ENCODE peak calls at places on chromosomes 13 and 19, in eight cellular contexts. T, A, M, C, L, V, I and U are unnamed samples.

GRCh38 chr13:49314344-49314882 is 66.7 kb downstream of the CDADC1 start:
- DNase-seq in T (no peak), A (no peak), M (no peak), C (no peak), L (no peak), V (no peak), I (no peak), U (no peak)

GRCh38 chr13:50387124-50387581 is 371.9 kb downstream of the KCNRG start:
- DNase-seq in T (no peak), A (no peak), M (peak; percentile 49), C (peak; percentile 40), L (no peak), V (no peak), I (peak; percentile 52), U (peak; percentile 47)

GRCh38 chr13:27476943-27477681 is 26.7 kb upstream of the MTIF3 start:
- DNase-seq in T (no peak), A (no peak), M (peak; percentile 50), C (peak; percentile 76), L (no peak), V (peak; percentile 26), I (no peak), U (peak; percentile 71)

GRCh38 chr19:19405919-19406877 is 723 bp downstream of the GATAD2A start:
- DNase-seq in T (peak; percentile 51), A (peak; percentile 86), M (peak; percentile 56), C (peak; percentile 49), L (peak; percentile 58), V (no peak), I (peak; percentile 61), U (peak; percentile 54)

GRCh38 chr19:30049226-30049625 is 107.2 kb downstream of the URI1 start:
- DNase-seq in T (no peak), A (no peak), M (no peak), C (no peak), L (no peak), V (no peak), I (no peak), U (no peak)

GRCh38 chr13:111328803-111329410 is 8.5 kb downstream of the TEX29 start:
- DNase-seq in T (no peak), A (no peak), M (no peak), C (no peak), L (no peak), V (no peak), I (no peak), U (no peak)

GRCh38 chr19:6087074-6087506 is 23.2 kb downstream of the RFX2 start:
- DNase-seq in T (no peak), A (no peak), M (peak; percentile 60), C (no peak), L (no peak), V (no peak), I (no peak), U (no peak)

GRCh38 chr19:53989600-53990533 is 1.6 kb upstream of the CACNG6 start:
- DNase-seq in T (no peak), A (no peak), M (no peak), C (no peak), L (no peak), V (no peak), I (no peak), U (no peak)

GRCh38 chr13:75091707-75092106 is 390.3 kb downstream of the TBC1D4 start:
- DNase-seq in T (no peak), A (no peak), M (no peak), C (no peak), L (no peak), V (no peak), I (no peak), U (no peak)

GRCh38 chr13:48746816-48747215 is 93.1 kb downstream of the CYSLTR2 start:
- DNase-seq in T (no peak), A (no peak), M (no peak), C (no peak), L (no peak), V (no peak), I (no peak), U (no peak)

GRCh38 chr19:17765069-17765618 is 13.9 kb downstream of the FCHO1 start:
- DNase-seq in T (peak; percentile 39), A (peak; percentile 85), M (peak; percentile 44), C (peak; percentile 66), L (no peak), V (no peak), I (peak; percentile 47), U (no peak)

GRCh38 chr13:90690458-90691063 is 656.9 kb upstream of the MIR17HG start:
- DNase-seq in T (no peak), A (no peak), M (no peak), C (no peak), L (no peak), V (no peak), I (no peak), U (no peak)

GRCh38 chr19:46065486-46065885 is 24.7 kb upstream of the IGFL4 start:
- DNase-seq in T (peak; percentile 33), A (no peak), M (no peak), C (no peak), L (no peak), V (no peak), I (no peak), U (no peak)

GRCh38 chr19:31408460-31409124 is 59.4 kb upstream of the TSHZ3 start:
- DNase-seq in T (no peak), A (no peak), M (no peak), C (no peak), L (peak; percentile 68), V (no peak), I (no peak), U (no peak)

GRCh38 chr19:827710-828321 is at the start of gene AZU1:
- DNase-seq in T (no peak), A (peak; percentile 78), M (no peak), C (peak; percentile 62), L (no peak), V (no peak), I (no peak), U (no peak)

GRCh38 chr13:25059166-25059565 is 36.8 kb upstream of the PABPC3 start:
- DNase-seq in T (no peak), A (no peak), M (no peak), C (no peak), L (no peak), V (no peak), I (no peak), U (no peak)
- H3K4me1 ChIP-seq in T (no peaks in the 10 kb centered on the region), A (no peaks in the 10 kb centered on the region), M (no peaks in the 10 kb centered on the region), C (no peaks in the 10 kb centered on the region), L (no peaks in the 10 kb centered on the region), V (no peaks in the 10 kb centered on the region), I (no peaks in the 10 kb centered on the region), U (no peaks in the 10 kb centered on the region)

DNA sequence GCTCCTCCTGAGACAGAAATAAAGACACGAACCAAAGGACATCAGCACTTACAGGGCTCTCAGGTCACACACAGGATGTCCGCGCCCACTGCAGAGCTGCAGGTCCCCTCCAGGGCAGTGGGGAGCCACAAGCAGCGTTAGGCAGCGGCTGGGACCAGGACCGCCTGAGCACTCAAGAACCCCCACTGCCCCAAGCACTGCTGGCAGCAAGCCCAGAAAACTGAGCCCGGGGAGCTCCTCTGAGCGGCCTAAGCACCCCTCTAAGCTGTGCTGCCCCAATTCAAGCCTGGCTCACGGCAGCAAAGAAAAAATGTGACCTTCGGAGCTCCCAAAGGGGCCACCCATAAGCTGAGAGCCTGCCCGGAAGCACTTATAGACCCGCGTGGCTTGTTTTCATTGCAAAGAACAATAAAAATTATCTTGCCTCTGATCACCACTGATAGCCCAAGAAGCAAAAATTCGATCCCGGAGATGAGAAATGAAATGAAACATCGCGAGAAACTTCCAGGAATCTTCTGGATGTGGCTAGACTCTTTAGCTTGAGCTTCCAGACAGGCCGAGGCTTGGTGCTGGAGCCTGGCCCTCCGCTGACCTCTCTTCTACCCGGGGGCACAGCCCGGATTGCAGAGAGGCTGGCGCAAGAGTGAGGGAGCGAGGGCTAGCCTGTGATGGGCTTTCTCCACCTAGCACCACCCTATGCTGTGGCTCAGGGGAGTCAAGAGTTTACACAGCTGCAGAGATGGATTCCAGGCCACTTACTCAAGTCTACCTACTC is 6.3 kb downstream of the DPP9 start:
- DNase-seq in T (no peak), A (no peak), M (no peak), C (no peak), L (peak; percentile 73), V (no peak), I (no peak), U (no peak)
- H3K4me1 ChIP-seq in T (peaks cover 12% of the 10 kb centered on the region), A (no peaks in the 10 kb centered on the region), M (peaks cover 2% of the 10 kb centered on the region), C (peaks cover 43% of the 10 kb centered on the region), L (peaks cover 67% of the 10 kb centered on the region), V (peaks cover 49% of the 10 kb centered on the region), I (peaks cover 9% of the 10 kb centered on the region), U (peaks cover 13% of the 10 kb centered on the region)

GRCh38 chr19:2242811-2243210 is 6.2 kb downstream of the SF3A2 start:
- DNase-seq in T (no peak), A (no peak), M (no peak), C (no peak), L (no peak), V (no peak), I (no peak), U (no peak)
- H3K4me1 ChIP-seq in T (peaks cover 32% of the 10 kb centered on the region), A (peaks cover 5% of the 10 kb centered on the region), M (peaks cover 16% of the 10 kb centered on the region), C (peaks cover 48% of the 10 kb centered on the region), L (peaks cover 26% of the 10 kb centered on the region), V (peaks cover 54% of the 10 kb centered on the region), I (peaks cover 19% of the 10 kb centered on the region), U (peaks cover 56% of the 10 kb centered on the region)

DNA sequence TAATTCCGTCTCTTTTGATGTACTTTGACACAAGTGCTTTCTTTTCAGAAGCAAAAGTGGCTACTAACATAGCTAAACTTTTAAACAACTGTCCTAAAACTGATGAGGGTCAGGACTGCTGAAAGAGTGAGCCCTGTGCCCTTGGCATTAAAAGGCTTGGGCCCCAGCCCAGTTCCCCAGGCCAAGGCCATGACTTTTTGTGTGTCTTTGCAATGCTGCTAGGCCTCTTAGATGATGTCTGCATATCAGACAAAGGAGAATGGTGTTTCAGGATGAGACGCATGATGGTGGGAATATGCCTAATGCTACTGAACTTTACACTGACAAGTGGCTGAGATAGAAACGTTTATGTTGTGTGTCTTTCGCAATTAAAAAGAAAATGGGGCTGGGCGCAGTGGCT is 38.0 kb downstream of the SLC7A9 start:
- DNase-seq in T (peak; percentile 44), A (no peak), M (no peak), C (no peak), L (no peak), V (no peak), I (no peak), U (no peak)
- H3K4me1 ChIP-seq in T (no peaks in the 10 kb centered on the region), A (no peaks in the 10 kb centered on the region), M (no peaks in the 10 kb centered on the region), C (no peaks in the 10 kb centered on the region), L (peaks cover 14% of the 10 kb centered on the region), V (no peaks in the 10 kb centered on the region), I (no peaks in the 10 kb centered on the region), U (no peaks in the 10 kb centered on the region)